ENCODE peak calls at places on chromosomes 1 and 21, in nine cellular contexts. S is kidney epithelial cell; Q is IMR-90; W is tibial nerve; M is breast epithelium; P is astrocyte of the spinal cord; R is H9; Y is ovary; U is CD8-positive, alpha-beta T cell. L is an unnamed sample.

GRCh38 chr1:55750020-55750995 is 535.1 kb upstream of the USP24 start:
- DNase-seq in S (no peak), Q (no peak), W (no peak), M (no peak), P (no peak), R (no peak), Y (no peak), U (no peak), L (no peak)

GRCh38 chr1:198096390-198096789 is 60.4 kb upstream of the NEK7 start:
- DNase-seq in S (no peak), Q (peak), W (no peak), M (no peak), P (peak), R (no peak), Y (no peak), U (no peak), L (no peak)

GRCh38 chr1:164765993-164766720 is 207.2 kb downstream of the PBX1 start:
- DNase-seq in S (no peak), Q (peak), W (no peak), M (no peak), P (peak), R (no peak), Y (no peak), U (no peak), L (no peak)

GRCh38 chr1:119564548-119564947 is 57.5 kb downstream of the HSD3B1 start:
- DNase-seq in S (no peak), Q (no peak), W (no peak), M (no peak), P (no peak), R (no peak), Y (no peak), U (no peak), L (no peak)

GRCh38 chr1:212858461-212859265 is 588 bp downstream of the FLVCR1 start:
- DNase-seq in S (peak), Q (peak), W (no peak), M (peak), P (peak), R (no peak), Y (no peak), U (peak), L (no peak)

GRCh38 chr1:93623875-93624274 is 57.8 kb downstream of the BCAR3 start:
- DNase-seq in S (peak), Q (peak), W (no peak), M (no peak), P (peak), R (no peak), Y (no peak), U (no peak), L (no peak)

GRCh38 chr1:243550276-243550675 is 294.4 kb downstream of the SDCCAG8 start:
- DNase-seq in S (peak), Q (peak), W (no peak), M (no peak), P (peak), R (no peak), Y (no peak), U (no peak), L (no peak)

GRCh38 chr21:39710866-39711265 is 34.1 kb upstream of the IGSF5 start:
- DNase-seq in S (no peak), Q (no peak), W (no peak), M (no peak), P (no peak), R (no peak), Y (no peak), U (no peak), L (no peak)

GRCh38 chr1:184716158-184716557 is 38.5 kb downstream of the EDEM3 start:
- DNase-seq in S (no peak), Q (peak), W (no peak), M (no peak), P (no peak), R (no peak), Y (no peak), U (no peak), L (no peak)

GRCh38 chr1:21294266-21295058 is 4.2 kb upstream of the ECE1 start:
- DNase-seq in S (no peak), Q (no peak), W (no peak), M (no peak), P (no peak), R (no peak), Y (no peak), U (peak), L (no peak)

GRCh38 chr21:29829514-29830255 is 110.1 kb downstream of the GRIK1 start:
- DNase-seq in S (no peak), Q (no peak), W (no peak), M (no peak), P (peak), R (no peak), Y (no peak), U (no peak), L (no peak)

GRCh38 chr1:232428036-232428600 is 201.8 kb downstream of the SIPA1L2 start:
- DNase-seq in S (no peak), Q (peak), W (no peak), M (no peak), P (no peak), R (no peak), Y (no peak), U (no peak), L (no peak)

GRCh38 chr1:43539726-43540434 is 9.2 kb downstream of the PTPRF start:
- DNase-seq in S (no peak), Q (no peak), W (no peak), M (no peak), P (no peak), R (no peak), Y (peak), U (no peak), L (no peak)

GRCh38 chr21:17610862-17611261 is 1.8 kb downstream of the BTG3 start:
- DNase-seq in S (no peak), Q (peak), W (no peak), M (no peak), P (no peak), R (no peak), Y (peak), U (no peak), L (no peak)

GRCh38 chr21:37085726-37086125 is 12.7 kb downstream of the TTC3 start:
- DNase-seq in S (no peak), Q (no peak), W (no peak), M (no peak), P (no peak), R (no peak), Y (no peak), U (no peak), L (no peak)

GRCh38 chr21:37082856-37083611 is 10.0 kb downstream of the TTC3 start:
- DNase-seq in S (no peak), Q (no peak), W (no peak), M (no peak), P (no peak), R (no peak), Y (no peak), U (no peak), L (no peak)

GRCh38 chr21:37088196-37088595 is 15.1 kb downstream of the TTC3 start:
- DNase-seq in S (no peak), Q (peak), W (no peak), M (no peak), P (no peak), R (no peak), Y (no peak), U (no peak), L (no peak)

GRCh38 chr21:37082375-37082774 is 9.3 kb downstream of the TTC3 start:
- DNase-seq in S (no peak), Q (no peak), W (no peak), M (no peak), P (no peak), R (no peak), Y (no peak), U (no peak), L (no peak)

GRCh38 chr21:37087188-37087587 is 14.1 kb downstream of the TTC3 start:
- DNase-seq in S (no peak), Q (peak), W (no peak), M (no peak), P (peak), R (no peak), Y (no peak), U (no peak), L (no peak)
- TF ChIP-seq CTCF in S (no peak), Q (peak), W (peak), M (no peak), P (peak), R (peak), Y (peak), U (peak), L (peak)

GRCh38 chr1:231091853-231092301 is 51.8 kb upstream of the FAM89A start:
- DNase-seq in S (no peak), Q (peak), W (no peak), M (no peak), P (no peak), R (peak), Y (no peak), U (peak), L (no peak)
- TF ChIP-seq CTCF in S (peak), Q (peak), W (peak), M (no peak), P (peak), R (peak), Y (no peak), U (peak), L (peak)

DNA sequence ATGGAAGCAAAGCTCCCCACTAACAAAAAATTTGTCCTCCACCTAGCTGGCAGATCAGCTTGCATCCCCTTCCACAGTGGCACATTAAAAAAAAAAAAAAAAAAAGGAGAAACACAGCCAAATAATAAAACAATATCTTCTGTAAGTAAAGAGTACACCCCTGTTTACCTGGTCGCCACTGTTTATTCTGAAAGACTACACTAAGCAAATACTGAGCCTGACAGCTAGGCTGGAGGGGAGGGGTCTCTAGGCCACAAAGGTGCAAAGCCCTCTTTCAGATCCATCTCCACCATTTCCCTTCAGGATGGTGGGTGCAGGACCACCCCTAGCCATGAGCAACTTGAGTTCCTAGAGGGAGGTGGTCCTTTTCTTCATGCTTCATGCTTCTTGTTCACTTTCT is 22.8 kb upstream of the SLC45A3 start:
- DNase-seq in S (no peak), Q (no peak), W (no peak), M (no peak), P (no peak), R (no peak), Y (no peak), U (no peak), L (no peak)
- TF ChIP-seq CTCF in S (no peak), Q (no peak), W (no peak), M (no peak), P (no peak), R (no peak), Y (no peak), U (no peak), L (no peak)

GRCh38 chr1:229101011-229101410 is 169.9 kb upstream of the RAB4A start:
- DNase-seq in S (no peak), Q (no peak), W (no peak), M (no peak), P (no peak), R (no peak), Y (no peak), U (no peak), L (no peak)

GRCh38 chr1:229105109-229105508 is 165.8 kb upstream of the RAB4A start:
- DNase-seq in S (no peak), Q (no peak), W (no peak), M (no peak), P (no peak), R (no peak), Y (no peak), U (no peak), L (no peak)

GRCh38 chr1:229101475-229101874 is 169.4 kb upstream of the RAB4A start:
- DNase-seq in S (no peak), Q (no peak), W (no peak), M (no peak), P (no peak), R (no peak), Y (no peak), U (no peak), L (no peak)

GRCh38 chr1:229104654-229105053 is 166.3 kb upstream of the RAB4A start:
- DNase-seq in S (no peak), Q (no peak), W (no peak), M (no peak), P (no peak), R (no peak), Y (no peak), U (no peak), L (no peak)

DNA sequence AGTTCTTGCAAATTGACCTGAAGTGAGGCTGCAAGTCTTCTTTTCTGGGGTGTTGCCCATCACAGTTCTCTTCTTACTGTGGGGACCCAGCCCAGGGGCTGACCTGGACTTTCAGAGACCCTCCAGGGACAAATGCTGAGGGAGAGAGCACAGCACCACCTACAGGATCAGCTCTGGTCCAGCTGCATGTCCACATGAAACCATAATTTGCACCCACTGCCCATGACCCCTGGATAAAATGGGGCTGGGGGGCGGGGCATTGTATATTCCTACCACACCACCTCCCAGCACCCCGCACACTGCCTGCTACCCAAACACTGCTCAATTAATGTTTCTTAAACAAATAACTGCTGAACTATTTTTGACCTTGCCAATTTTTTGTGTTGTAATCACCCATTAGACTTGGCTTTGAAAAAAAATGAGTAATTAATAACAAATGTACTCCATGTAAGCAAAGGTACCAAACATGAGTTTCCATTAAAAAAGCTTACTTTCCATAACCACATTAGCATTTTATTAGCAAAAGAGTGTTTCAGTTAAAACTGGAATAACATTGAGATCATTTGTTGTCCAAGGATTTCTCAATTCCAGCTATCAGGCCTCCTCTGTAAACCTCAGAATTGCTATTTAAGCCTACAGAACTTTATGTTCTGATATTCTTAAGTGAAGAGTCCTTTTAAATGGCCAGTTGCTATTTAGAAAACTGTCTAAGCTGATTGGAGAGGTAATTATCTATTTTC is 168.0 kb upstream of the RAB4A start:
- DNase-seq in S (no peak), Q (no peak), W (no peak), M (no peak), P (no peak), R (peak), Y (no peak), U (no peak), L (no peak)
- TF ChIP-seq CTCF in S (no peak), Q (no peak), W (no peak), M (no peak), P (no peak), R (peak), Y (no peak), U (no peak), L (peak)

L was measured in osteocyte.